ENCODE peak calls at places on chromosomes 4 and X, in six cellular contexts. T is brain microvascular endothelial cell; Q is activated CD4-positive, CD25-positive, alpha-beta regulatory T cell treated with anti-CD3 and anti-CD28 coated beads, Interleukin-2, amount 50 U/mL, for 72 hours; R is foreskin fibroblast; P is stimulated activated naive B cell treated with anti-CD40 and anti-IgM and Interleukin-4, amounts not matched to agents 10 μg/mL and 1 μg/mL and 100 μg/mL, for 72 hours; C is NB4. M is an unnamed sample.
A peak's percentile ranks its signal among the peaks of the same experiment; 100 is the strongest.

GRCh38 chr4:74058048-74058651 is 19.7 kb upstream of the CXCL3 start:
- DNase-seq in T (no peak), Q (no peak), R (no peak), P (no peak), C (no peak), M (no peak)

GRCh38 chr4:51895816-51896408 is 53.0 kb downstream of the DCUN1D4 start:
- DNase-seq in T (peak; percentile 68), Q (peak; percentile 34), R (peak; percentile 79), P (peak; percentile 40), C (peak; percentile 81), M (peak; percentile 66)

GRCh38 chr4:165464813-165465381 is 86.1 kb downstream of the CPE start:
- DNase-seq in C (peak; percentile 52), T (peak; percentile 25), R (peak; percentile 70), Q (no peak), P (no peak), M (no peak)

GRCh38 chrX:132491191-132491590 is 2.4 kb upstream of the MBNL3 start:
- DNase-seq in C (peak; percentile 90), P (peak; percentile 17), T (no peak), R (peak; percentile 23), Q (no peak), M (no peak)

GRCh38 chrX:132776486-132777210 is 181.8 kb downstream of the HS6ST2 start:
- DNase-seq in Q (no peak), R (no peak), P (no peak), C (peak; percentile 6), T (no peak), M (no peak)

GRCh38 chr4:51866835-51867234 is 23.9 kb downstream of the DCUN1D4 start:
- DNase-seq in T (no peak), Q (no peak), C (no peak), P (no peak), R (no peak), M (no peak)

GRCh38 chr4:102759835-102760644 is 728 bp downstream of the MANBA start:
- DNase-seq in C (peak; percentile 95), R (peak; percentile 60), P (peak; percentile 87), T (peak; percentile 67), Q (no peak), M (no peak)

GRCh38 chr4:30717208-30718020 is 2.8 kb upstream of the PCDH7 start:
- DNase-seq in P (no peak), R (peak; percentile 78), C (peak; percentile 86), T (peak; percentile 42), Q (no peak), M (no peak)

GRCh38 chr4:136863756-136864155 is 668.5 kb downstream of the PCDH18 start:
- DNase-seq in C (peak; percentile 4), T (no peak), P (no peak), Q (no peak), R (peak; percentile 3), M (no peak)

GRCh38 chr4:140255467-140255866 is 101.5 kb upstream of the MAML3 start:
- DNase-seq in T (peak; percentile 34), P (no peak), C (no peak), Q (no peak), R (peak; percentile 76), M (no peak)

GRCh38 chr4:54727346-54727745 is 69.6 kb downstream of the KIT start:
- DNase-seq in C (no peak), Q (no peak), T (no peak), R (no peak), P (no peak), M (no peak)

GRCh38 chr4:46937493-46937892 is 28.4 kb upstream of the COX7B2 start:
- DNase-seq in R (peak; percentile 7), C (peak; percentile 15), T (no peak), P (no peak), Q (no peak), M (no peak)

GRCh38 chr4:128955751-128956150 is 137.6 kb downstream of the SCLT1 start:
- DNase-seq in T (no peak), P (no peak), Q (no peak), C (no peak), R (no peak), M (no peak)

GRCh38 chrX:130091976-130092522 is 18.2 kb downstream of the ELF4 start:
- DNase-seq in C (peak; percentile 90), Q (peak; percentile 78), R (no peak), P (peak; percentile 88), T (no peak), M (no peak)

GRCh38 chr4:28523791-28524190 is 1663.2 kb downstream of the STIM2 start:
- DNase-seq in P (no peak), Q (no peak), C (no peak), R (no peak), T (no peak), M (no peak)

GRCh38 chr4:141047228-141047884 is 85.9 kb downstream of the RNF150 start:
- DNase-seq in T (peak; percentile 74), Q (no peak), R (peak; percentile 83), C (no peak), P (no peak), M (no peak)

GRCh38 chr4:170599894-170600293 is 510.1 kb upstream of the AADAT start:
- DNase-seq in Q (no peak), P (no peak), C (no peak), T (no peak), R (no peak), M (no peak)